ENCODE peak calls at places on chromosomes 3 and 15, in four cellular contexts. D, M, Z and V are unnamed samples.

GRCh38 chr15:70095387-70096214 is 2.1 kb downstream of the TLE3 start:
- DNase-seq in D (peak; percentile 67), Z (no peak), M (peak; percentile 53), V (no peak)

GRCh38 chr3:159762981-159763465 is 225.6 kb upstream of the IL12A start:
- DNase-seq in D (peak; percentile 46), Z (peak; percentile 12), M (no peak), V (no peak)

GRCh38 chr15:59515190-59515589 is 77.2 kb downstream of the FAM81A start:
- DNase-seq in M (no peak), Z (no peak), D (no peak), V (no peak)

GRCh38 chr15:95937128-95937528 is 393.4 kb upstream of the NR2F2 start:
- DNase-seq in M (no peak), Z (no peak), D (no peak), V (no peak)

GRCh38 chr15:55937040-55937439 is 56.4 kb downstream of the NEDD4 start:
- DNase-seq in Z (no peak), M (no peak), D (no peak), V (no peak)

GRCh38 chr3:12585970-12586369 is 29.1 kb downstream of the MKRN2 start:
- DNase-seq in D (no peak), M (no peak), Z (no peak), V (no peak)

GRCh38 chr3:105829879-105830622 is 38.8 kb downstream of the CBLB start:
- DNase-seq in D (no peak), Z (no peak), M (peak; percentile 21), V (no peak)

GRCh38 chr15:40183636-40184463 is 23.0 kb downstream of the BUB1B start:
- DNase-seq in Z (no peak), D (no peak), M (no peak), V (no peak)

GRCh38 chr15:52790166-52790708 is at the start of gene ONECUT1:
- DNase-seq in Z (peak; percentile 79), D (peak; percentile 86), M (peak; percentile 55), V (peak; percentile 91)

GRCh38 chr3:188631291-188632010 is 477.5 kb downstream of the LPP start:
- DNase-seq in M (no peak), D (no peak), Z (no peak), V (no peak)

GRCh38 chr3:40086890-40087884 is 222.3 kb upstream of the EIF1B start:
- DNase-seq in Z (no peak), M (no peak), D (no peak), V (no peak)

GRCh38 chr3:10194328-10195071 is 29.8 kb downstream of the IRAK2 start:
- DNase-seq in Z (no peak), M (peak; percentile 53), D (no peak), V (no peak)

GRCh38 chr3:107752202-107752990 is 229.6 kb downstream of the BBX start:
- DNase-seq in M (no peak), D (no peak), Z (no peak), V (no peak)

GRCh38 chr3:48178072-48178471 is 10.1 kb downstream of the CDC25A start:
- DNase-seq in M (no peak), Z (no peak), D (no peak), V (no peak)